ENCODE peak calls at places on chromosomes 4 and X, in nine cellular contexts. E is lung; C is pancreas; D is GM23248; J is K562; X is CD8-positive, alpha-beta memory T cell; Y is BJ; G is NT2/D1; Z is tibial artery. Q is an unnamed sample.

GRCh38 chr4:30904593-30904992 is 184.4 kb downstream of the PCDH7 start:
- DNase-seq in E (no peak), C (no peak), D (no peak), J (no peak), X (no peak), Y (no peak), G (no peak), Z (no peak), Q (no peak)

GRCh38 chrX:34656842-34657780 is at the start of gene TMEM47:
- DNase-seq in E (peak; percentile 38), C (peak; percentile 70), D (peak; percentile 84), J (peak; percentile 53), X (no peak), Y (peak; percentile 17), G (peak; percentile 74), Z (peak; percentile 86), Q (peak; percentile 90)

GRCh38 chr4:87392183-87392582 is 1.2 kb upstream of the HSD17B11 start:
- DNase-seq in E (no peak), C (no peak), D (no peak), J (no peak), X (no peak), Y (no peak), G (no peak), Z (no peak), Q (no peak)

GRCh38 chrX:123959281-123960063 is 2.0 kb upstream of the STAG2 start:
- DNase-seq in E (peak; percentile 33), C (peak; percentile 37), D (peak; percentile 61), J (peak; percentile 37), X (no peak), Y (no peak), G (no peak), Z (peak; percentile 80), Q (peak; percentile 65)

GRCh38 chr4:39873823-39874222 is 103.9 kb downstream of the PDS5A start:
- DNase-seq in E (no peak), C (no peak), D (peak; percentile 2), J (no peak), X (no peak), Y (no peak), G (no peak), Z (no peak), Q (no peak)

GRCh38 chrX:19446397-19446796 is 68.9 kb downstream of the MAP3K15 start:
- DNase-seq in E (no peak), C (no peak), D (no peak), J (no peak), X (no peak), Y (no peak), G (no peak), Z (no peak), Q (no peak)

GRCh38 chr4:113596396-113596795 is 165.1 kb downstream of the CAMK2D start:
- DNase-seq in E (no peak), C (no peak), D (no peak), J (no peak), X (no peak), Y (no peak), G (no peak), Z (no peak), Q (no peak)

GRCh38 chr4:38692421-38692820 is 28.4 kb downstream of the KLF3 start:
- DNase-seq in E (no peak), C (no peak), D (no peak), J (no peak), X (no peak), Y (no peak), G (no peak), Z (no peak), Q (no peak)

GRCh38 chrX:115957862-115958490 is 212.6 kb upstream of the AGTR2 start:
- DNase-seq in E (no peak), C (peak; percentile 56), D (no peak), J (no peak), X (no peak), Y (no peak), G (no peak), Z (no peak), Q (peak; percentile 54)

GRCh38 chr4:76488905-76489798 is 54.1 kb downstream of the SHROOM3 start:
- DNase-seq in E (no peak), C (no peak), D (peak; percentile 9), J (no peak), X (no peak), Y (no peak), G (no peak), Z (no peak), Q (no peak)

GRCh38 chr4:6909970-6910339 is 329 bp downstream of the TBC1D14 start:
- DNase-seq in E (no peak), C (no peak), D (peak; percentile 60), J (no peak), X (no peak), Y (no peak), G (no peak), Z (no peak), Q (no peak)

GRCh38 chr4:94036964-94037363 is 170.7 kb upstream of the SMARCAD1 start:
- DNase-seq in E (no peak), C (no peak), D (peak; percentile 13), J (peak; percentile 18), X (no peak), Y (no peak), G (no peak), Z (no peak), Q (peak; percentile 3)

GRCh38 chr4:69936566-69936965 is 5.7 kb downstream of the CSN1S1 start:
- DNase-seq in E (no peak), C (no peak), D (peak; percentile 55), J (no peak), X (no peak), Y (no peak), G (no peak), Z (no peak), Q (no peak)

GRCh38 chr4:109803924-109804571 is 2.2 kb upstream of the CFI start:
- DNase-seq in E (no peak), C (no peak), D (peak; percentile 65), J (peak; percentile 29), X (no peak), Y (no peak), G (no peak), Z (no peak), Q (peak; percentile 43)

GRCh38 chr4:159075531-159075932 is 27.3 kb upstream of the RAPGEF2 start:
- DNase-seq in E (no peak), C (no peak), D (peak; percentile 76), J (no peak), X (no peak), Y (no peak), G (no peak), Z (no peak), Q (no peak)

GRCh38 chrX:45126158-45126557 is 74.5 kb downstream of the DIPK2B start:
- DNase-seq in E (no peak), C (no peak), D (no peak), J (no peak), X (no peak), Y (no peak), G (no peak), Z (no peak), Q (no peak)
- H3K27me3 ChIP-seq in E (no peaks in the 10 kb centered on the region), C (no peaks in the 10 kb centered on the region), D (no peaks in the 10 kb centered on the region), J (no peaks in the 10 kb centered on the region), X (no peaks in the 10 kb centered on the region), Y (no peaks in the 10 kb centered on the region), G (no peaks in the 10 kb centered on the region), Z (no peaks in the 10 kb centered on the region), Q (no peaks in the 10 kb centered on the region)

GRCh38 chr4:61522312-61522711 is 322.2 kb downstream of the ADGRL3 start:
- DNase-seq in E (no peak), C (no peak), D (no peak), J (no peak), X (no peak), Y (no peak), G (no peak), Z (no peak), Q (no peak)

GRCh38 chr4:61521451-61521850 is 321.3 kb downstream of the ADGRL3 start:
- DNase-seq in E (no peak), C (no peak), D (no peak), J (no peak), X (no peak), Y (no peak), G (no peak), Z (no peak), Q (no peak)

GRCh38 chr4:61520688-61521160 is 320.6 kb downstream of the ADGRL3 start:
- DNase-seq in E (no peak), C (no peak), D (no peak), J (no peak), X (no peak), Y (no peak), G (no peak), Z (no peak), Q (peak; percentile 13)

GRCh38 chr4:61517144-61517543 is 317.0 kb downstream of the ADGRL3 start:
- DNase-seq in E (no peak), C (no peak), D (no peak), J (no peak), X (no peak), Y (no peak), G (no peak), Z (no peak), Q (peak; percentile 67)

GRCh38 chr4:61520176-61520575 is 320.1 kb downstream of the ADGRL3 start:
- DNase-seq in E (no peak), C (no peak), D (no peak), J (no peak), X (no peak), Y (no peak), G (no peak), Z (no peak), Q (no peak)
- H3K27me3 ChIP-seq in E (no peaks in the 10 kb centered on the region), C (peaks cover 6% of the 10 kb centered on the region), D (no peaks in the 10 kb centered on the region), J (no peaks in the 10 kb centered on the region), X (no peaks in the 10 kb centered on the region), Y (no peaks in the 10 kb centered on the region), G (no peaks in the 10 kb centered on the region), Z (no peaks in the 10 kb centered on the region), Q (no peaks in the 10 kb centered on the region)

GRCh38 chr4:37243722-37244582 is 591 bp upstream of the NWD2 start:
- DNase-seq in E (no peak), C (no peak), D (no peak), J (no peak), X (no peak), Y (no peak), G (peak; percentile 8), Z (no peak), Q (peak; percentile 90)
- H3K27me3 ChIP-seq in E (peaks cover 32% of the 10 kb centered on the region), C (peaks cover 12% of the 10 kb centered on the region), D (peaks cover 39% of the 10 kb centered on the region), J (no peaks in the 10 kb centered on the region), X (peaks cover 4% of the 10 kb centered on the region), Y (peaks cover 3% of the 10 kb centered on the region), G (peaks cover 38% of the 10 kb centered on the region), Z (peaks cover 32% of the 10 kb centered on the region), Q (peaks cover 66% of the 10 kb centered on the region)

GRCh38 chrX:129613596-129613995 is 41.2 kb downstream of the APLN start:
- DNase-seq in E (no peak), C (no peak), D (no peak), J (no peak), X (no peak), Y (no peak), G (no peak), Z (no peak), Q (no peak)

GRCh38 chrX:129617420-129617819 is 37.3 kb downstream of the APLN start:
- DNase-seq in E (no peak), C (no peak), D (no peak), J (no peak), X (no peak), Y (no peak), G (no peak), Z (no peak), Q (no peak)

GRCh38 chrX:129609395-129609794 is 45.4 kb downstream of the APLN start:
- DNase-seq in E (no peak), C (no peak), D (no peak), J (peak; percentile 11), X (no peak), Y (no peak), G (no peak), Z (no peak), Q (no peak)

GRCh38 chrX:129606918-129607317 is 47.8 kb downstream of the APLN start:
- DNase-seq in E (peak; percentile 61), C (peak; percentile 66), D (peak; percentile 57), J (peak; percentile 65), X (peak; percentile 29), Y (no peak), G (no peak), Z (no peak), Q (peak; percentile 85)

GRCh38 chrX:129612396-129612795 is 42.4 kb downstream of the APLN start:
- DNase-seq in E (no peak), C (no peak), D (no peak), J (no peak), X (no peak), Y (no peak), G (no peak), Z (no peak), Q (no peak)
- H3K27me3 ChIP-seq in E (no peaks in the 10 kb centered on the region), C (peaks cover 8% of the 10 kb centered on the region), D (no peaks in the 10 kb centered on the region), J (no peaks in the 10 kb centered on the region), X (no peaks in the 10 kb centered on the region), Y (peaks cover 2% of the 10 kb centered on the region), G (no peaks in the 10 kb centered on the region), Z (no peaks in the 10 kb centered on the region), Q (no peaks in the 10 kb centered on the region)

Q was measured in H7.